ENCODE peak calls at places on chromosome 9, in seven cellular contexts. K is epithelial cell of esophagus, A is RWPE1, I is iris pigment epithelial cell, B is NCI-H69, E is ascending aorta, G is ELR. L is an unnamed sample.

GRCh38 chr9:27421567-27421966 is 102.5 kb upstream of the IFNK start:
- DNase-seq in A (no peak), E (no peak), B (no peak), I (no peak), K (peak; percentile 72), G (no peak), L (peak; percentile 79)

GRCh38 chr9:8895498-8896224 is 1096.1 kb upstream of the DMAC1 start:
- DNase-seq in B (peak; percentile 83), I (peak; percentile 29), G (no peak), E (no peak), A (no peak), K (peak; percentile 52), L (peak; percentile 55)

GRCh38 chr9:78026416-78026815 is 5.2 kb downstream of the GNAQ start:
- DNase-seq in K (no peak), I (peak; percentile 46), G (peak; percentile 50), A (no peak), E (no peak), B (peak; percentile 47), L (no peak)

GRCh38 chr9:112028242-112029221 is 131.9 kb downstream of the UGCG start:
- DNase-seq in A (no peak), K (no peak), G (peak; percentile 55), B (no peak), I (no peak), E (no peak), L (peak; percentile 93)

GRCh38 chr9:22105005-22105722 is 96.1 kb upstream of the CDKN2B start:
- DNase-seq in B (no peak), E (no peak), K (no peak), G (no peak), A (no peak), I (no peak), L (no peak)

GRCh38 chr9:34233691-34234090 is 54.8 kb downstream of the UBAP1 start:
- DNase-seq in A (no peak), E (no peak), B (no peak), I (peak; percentile 34), G (no peak), K (peak; percentile 43), L (no peak)

GRCh38 chr9:72462340-72462739 is 59.1 kb upstream of the TMC1 start:
- DNase-seq in K (no peak), E (no peak), A (no peak), B (no peak), I (peak; percentile 84), G (peak; percentile 46), L (peak; percentile 74)

GRCh38 chr9:84366683-84367082 is 26.1 kb upstream of the SLC28A3 start:
- DNase-seq in I (no peak), B (no peak), G (no peak), E (no peak), K (peak; percentile 16), A (no peak), L (no peak)

GRCh38 chr9:5714501-5715401 is 85.8 kb downstream of the RIC1 start:
- DNase-seq in G (peak; percentile 50), I (peak; percentile 59), K (peak; percentile 67), A (peak; percentile 8), B (peak; percentile 63), E (no peak), L (peak; percentile 71)

GRCh38 chr9:112170235-112170634 is 4.9 kb downstream of the SUSD1 start:
- DNase-seq in A (peak; percentile 93), G (no peak), I (peak; percentile 25), K (peak; percentile 88), E (no peak), B (no peak), L (peak; percentile 79)

GRCh38 chr9:1267581-1267980 is 217.4 kb downstream of the DMRT2 start:
- DNase-seq in K (peak; percentile 29), E (no peak), B (no peak), I (no peak), G (no peak), A (no peak), L (peak; percentile 14)

GRCh38 chr9:73753171-73753570 is 601.5 kb downstream of the ANXA1 start:
- DNase-seq in G (no peak), B (no peak), E (no peak), A (no peak), K (peak; percentile 30), I (peak; percentile 71), L (peak; percentile 71)

GRCh38 chr9:106892632-106893031 is 29.7 kb downstream of the ZNF462 start:
- DNase-seq in G (peak; percentile 100), E (no peak), A (peak; percentile 99), K (peak; percentile 98), B (peak; percentile 20), I (peak; percentile 98), L (peak; percentile 99)

GRCh38 chr9:129125478-129125877 is 14.3 kb downstream of the PTPA start:
- DNase-seq in E (no peak), I (peak; percentile 95), G (peak; percentile 97), A (peak; percentile 76), K (peak; percentile 94), B (no peak), L (peak; percentile 92)

GRCh38 chr9:109467936-109468335 is 30.2 kb downstream of the PTPN3 start:
- DNase-seq in I (peak; percentile 61), G (peak; percentile 14), E (no peak), A (no peak), B (peak; percentile 13), K (peak; percentile 64), L (no peak)

GRCh38 chr9:74942801-74943200 is 9.9 kb downstream of the C9orf40 start:
- DNase-seq in B (no peak), K (peak; percentile 32), G (peak; percentile 58), A (no peak), E (no peak), I (peak; percentile 47), L (peak; percentile 61)

GRCh38 chr9:3475300-3476020 is 50.3 kb downstream of the RFX3 start:
- DNase-seq in K (no peak), G (no peak), B (no peak), I (no peak), E (no peak), A (no peak), L (peak; percentile 45)

GRCh38 chr9:116190595-116190994 is 37.0 kb downstream of the PAPPA start:
- DNase-seq in G (no peak), A (no peak), K (no peak), E (no peak), B (no peak), I (no peak), L (no peak)

GRCh38 chr9:71793386-71794105 is 25.2 kb upstream of the CEMIP2 start:
- DNase-seq in G (peak; percentile 27), E (no peak), K (peak; percentile 29), B (no peak), A (no peak), I (peak; percentile 51), L (peak; percentile 94)

GRCh38 chr9:113567361-113568080 is 104.0 kb downstream of the RGS3 start:
- DNase-seq in K (no peak), E (no peak), B (no peak), A (no peak), G (no peak), I (no peak), L (no peak)

GRCh38 chr9:121350993-121351561 is 19.0 kb downstream of the STOM start:
- DNase-seq in K (peak; percentile 83), E (no peak), A (peak; percentile 52), G (peak; percentile 64), I (peak; percentile 92), B (peak; percentile 68), L (peak; percentile 89)

GRCh38 chr9:114906922-114907571 is 23.3 kb downstream of the TNFSF8 start:
- DNase-seq in G (peak; percentile 81), E (no peak), I (peak; percentile 55), B (peak; percentile 96), K (peak; percentile 44), A (peak; percentile 56), L (peak; percentile 59)

GRCh38 chr9:108444400-108445358 is 411.1 kb downstream of the ACTL7B start:
- DNase-seq in B (peak; percentile 98), A (peak; percentile 94), E (peak; percentile 10), I (peak; percentile 95), G (peak; percentile 98), K (peak; percentile 96), L (peak; percentile 74)

GRCh38 chr9:87118594-87118993 is 171.3 kb upstream of the GAS1 start:
- DNase-seq in A (no peak), B (no peak), I (no peak), E (no peak), G (no peak), K (no peak), L (no peak)

GRCh38 chr9:21777701-21778100 is 24.7 kb upstream of the MTAP start:
- DNase-seq in E (no peak), G (peak; percentile 78), A (no peak), K (peak; percentile 66), I (peak; percentile 77), B (no peak), L (peak; percentile 60)

GRCh38 chr9:83932001-83932400 is 10.8 kb upstream of the KIF27 start:
- DNase-seq in B (no peak), I (no peak), G (peak; percentile 22), E (no peak), A (no peak), K (peak; percentile 37), L (no peak)

GRCh38 chr9:111659706-111660105 is 1.7 kb upstream of the GNG10 start:
- DNase-seq in A (no peak), I (no peak), G (peak; percentile 10), K (no peak), E (no peak), B (no peak), L (no peak)

GRCh38 chr9:130766031-130766903 is 68.8 kb upstream of the ABL1 start:
- DNase-seq in K (no peak), B (no peak), A (no peak), I (no peak), E (no peak), G (peak; percentile 28), L (peak; percentile 81)

GRCh38 chr9:117645245-117645636 is 59.0 kb upstream of the TLR4 start:
- DNase-seq in G (no peak), E (no peak), A (no peak), K (no peak), I (no peak), B (peak; percentile 52), L (no peak)

GRCh38 chr9:133683494-133684460 is 47.6 kb downstream of the DBH start:
- DNase-seq in B (no peak), I (peak; percentile 25), E (no peak), K (no peak), A (no peak), G (peak; percentile 8), L (no peak)

GRCh38 chr9:110029422-110029814 is 178.5 kb downstream of the C9orf152 start:
- DNase-seq in E (no peak), G (peak; percentile 95), K (peak; percentile 94), A (peak; percentile 92), I (peak; percentile 99), B (peak; percentile 39), L (peak; percentile 88)

GRCh38 chr9:68711281-68711680 is 6.2 kb downstream of the PIP5K1B start:
- DNase-seq in A (no peak), E (no peak), B (peak; percentile 72), I (no peak), G (no peak), K (no peak), L (no peak)

GRCh38 chr9:35229066-35229778 is 67.4 kb downstream of the UNC13B start:
- DNase-seq in B (peak; percentile 10), G (no peak), A (no peak), I (no peak), K (peak; percentile 72), E (no peak), L (no peak)

GRCh38 chr9:100354121-100354800 is 1.5 kb upstream of the TEX10 start:
- DNase-seq in K (no peak), B (no peak), E (no peak), A (no peak), I (no peak), G (peak; percentile 16), L (no peak)

GRCh38 chr9:35294066-35294465 is 132.3 kb downstream of the UNC13B start:
- DNase-seq in B (no peak), G (no peak), I (no peak), A (no peak), K (no peak), E (no peak), L (no peak)

L was measured in kidney tubule cell.